ENCODE peak calls at places on chromosomes 3 and 15, in six cellular contexts. One of them, this sample, is unnamed.

GRCh38 chr3:158725348-158725966 is 6.8 kb downstream of the RARRES1 start:
- DNase-seq in small intestine: peak; percentile 54
- DNase-seq in central memory CD8-positive, alpha-beta T cell: no peak
- DNase-seq in substantia nigra: no peak
- DNase-seq in stimulated activated CD8-positive, alpha-beta memory T cell treated with anti-CD3 and anti-CD28 coated beads, Interleukin-12 subunit alpha, Interleukin-12 subunit beta, amount 100 ng/mL, for 1 hour: no peak
- DNase-seq in HCT116: no peak
- DNase-seq in this sample: no peak

GRCh38 chr3:46662771-46663551 is 30.5 kb downstream of the ALS2CL start:
- DNase-seq in small intestine: no peak
- DNase-seq in central memory CD8-positive, alpha-beta T cell: no peak
- DNase-seq in substantia nigra: no peak
- DNase-seq in stimulated activated CD8-positive, alpha-beta memory T cell treated with anti-CD3 and anti-CD28 coated beads, Interleukin-12 subunit alpha, Interleukin-12 subunit beta, amount 100 ng/mL, for 1 hour: no peak
- DNase-seq in HCT116: no peak
- DNase-seq in this sample: peak; percentile 81

GRCh38 chr3:1774597-1774996 is 324.1 kb upstream of the CNTN4 start:
- DNase-seq in small intestine: no peak
- DNase-seq in central memory CD8-positive, alpha-beta T cell: no peak
- DNase-seq in substantia nigra: no peak
- DNase-seq in stimulated activated CD8-positive, alpha-beta memory T cell treated with anti-CD3 and anti-CD28 coated beads, Interleukin-12 subunit alpha, Interleukin-12 subunit beta, amount 100 ng/mL, for 1 hour: no peak
- DNase-seq in HCT116: no peak
- DNase-seq in this sample: no peak

GRCh38 chr15:71931261-71931660 is 120.9 kb downstream of the NR2E3 start:
- DNase-seq in small intestine: no peak
- DNase-seq in central memory CD8-positive, alpha-beta T cell: no peak
- DNase-seq in substantia nigra: no peak
- DNase-seq in stimulated activated CD8-positive, alpha-beta memory T cell treated with anti-CD3 and anti-CD28 coated beads, Interleukin-12 subunit alpha, Interleukin-12 subunit beta, amount 100 ng/mL, for 1 hour: no peak
- DNase-seq in HCT116: no peak
- DNase-seq in this sample: no peak

GRCh38 chr15:29268706-29269484 is 727 bp downstream of the NSMCE3 start:
- DNase-seq in small intestine: peak; percentile 49
- DNase-seq in central memory CD8-positive, alpha-beta T cell: peak; percentile 52
- DNase-seq in substantia nigra: no peak
- DNase-seq in stimulated activated CD8-positive, alpha-beta memory T cell treated with anti-CD3 and anti-CD28 coated beads, Interleukin-12 subunit alpha, Interleukin-12 subunit beta, amount 100 ng/mL, for 1 hour: peak; percentile 21
- DNase-seq in HCT116: no peak
- DNase-seq in this sample: no peak

GRCh38 chr15:88388702-88389101 is 78.5 kb downstream of the MRPL46 start:
- DNase-seq in small intestine: no peak
- DNase-seq in central memory CD8-positive, alpha-beta T cell: no peak
- DNase-seq in substantia nigra: no peak
- DNase-seq in stimulated activated CD8-positive, alpha-beta memory T cell treated with anti-CD3 and anti-CD28 coated beads, Interleukin-12 subunit alpha, Interleukin-12 subunit beta, amount 100 ng/mL, for 1 hour: no peak
- DNase-seq in HCT116: no peak
- DNase-seq in this sample: no peak

GRCh38 chr15:78347586-78348543 is 7.7 kb downstream of the CRABP1 start:
- DNase-seq in small intestine: no peak
- DNase-seq in central memory CD8-positive, alpha-beta T cell: no peak
- DNase-seq in substantia nigra: no peak
- DNase-seq in stimulated activated CD8-positive, alpha-beta memory T cell treated with anti-CD3 and anti-CD28 coated beads, Interleukin-12 subunit alpha, Interleukin-12 subunit beta, amount 100 ng/mL, for 1 hour: no peak
- DNase-seq in HCT116: no peak
- DNase-seq in this sample: no peak

GRCh38 chr3:23987376-23987775 is 42.3 kb downstream of the NR1D2 start:
- DNase-seq in small intestine: no peak
- DNase-seq in central memory CD8-positive, alpha-beta T cell: no peak
- DNase-seq in substantia nigra: no peak
- DNase-seq in stimulated activated CD8-positive, alpha-beta memory T cell treated with anti-CD3 and anti-CD28 coated beads, Interleukin-12 subunit alpha, Interleukin-12 subunit beta, amount 100 ng/mL, for 1 hour: no peak
- DNase-seq in HCT116: no peak
- DNase-seq in this sample: no peak

GRCh38 chr3:178260887-178261286 is 275.3 kb upstream of the KCNMB2 start:
- DNase-seq in small intestine: peak; percentile 8
- DNase-seq in central memory CD8-positive, alpha-beta T cell: no peak
- DNase-seq in substantia nigra: no peak
- DNase-seq in stimulated activated CD8-positive, alpha-beta memory T cell treated with anti-CD3 and anti-CD28 coated beads, Interleukin-12 subunit alpha, Interleukin-12 subunit beta, amount 100 ng/mL, for 1 hour: no peak
- DNase-seq in HCT116: no peak
- DNase-seq in this sample: no peak

GRCh38 chr3:14549256-14549931 is 9.3 kb upstream of the GRIP2 start:
- DNase-seq in small intestine: peak; percentile 25
- DNase-seq in central memory CD8-positive, alpha-beta T cell: no peak
- DNase-seq in substantia nigra: no peak
- DNase-seq in stimulated activated CD8-positive, alpha-beta memory T cell treated with anti-CD3 and anti-CD28 coated beads, Interleukin-12 subunit alpha, Interleukin-12 subunit beta, amount 100 ng/mL, for 1 hour: no peak
- DNase-seq in HCT116: peak; percentile 15
- DNase-seq in this sample: no peak

GRCh38 chr15:74393423-74393822 is 26.0 kb upstream of the CYP11A1 start:
- DNase-seq in small intestine: no peak
- DNase-seq in central memory CD8-positive, alpha-beta T cell: no peak
- DNase-seq in substantia nigra: no peak
- DNase-seq in stimulated activated CD8-positive, alpha-beta memory T cell treated with anti-CD3 and anti-CD28 coated beads, Interleukin-12 subunit alpha, Interleukin-12 subunit beta, amount 100 ng/mL, for 1 hour: no peak
- DNase-seq in HCT116: no peak
- DNase-seq in this sample: no peak

GRCh38 chr3:23203651-23204111 is 554 bp downstream of the UBE2E2 start:
- DNase-seq in small intestine: peak; percentile 13
- DNase-seq in central memory CD8-positive, alpha-beta T cell: no peak
- DNase-seq in substantia nigra: no peak
- DNase-seq in stimulated activated CD8-positive, alpha-beta memory T cell treated with anti-CD3 and anti-CD28 coated beads, Interleukin-12 subunit alpha, Interleukin-12 subunit beta, amount 100 ng/mL, for 1 hour: no peak
- DNase-seq in HCT116: no peak
- DNase-seq in this sample: no peak

GRCh38 chr15:93196136-93196670 is 107.2 kb upstream of the RGMA start:
- DNase-seq in small intestine: no peak
- DNase-seq in central memory CD8-positive, alpha-beta T cell: no peak
- DNase-seq in substantia nigra: no peak
- DNase-seq in stimulated activated CD8-positive, alpha-beta memory T cell treated with anti-CD3 and anti-CD28 coated beads, Interleukin-12 subunit alpha, Interleukin-12 subunit beta, amount 100 ng/mL, for 1 hour: no peak
- DNase-seq in HCT116: no peak
- DNase-seq in this sample: no peak

GRCh38 chr3:39147711-39148115 is 5.7 kb downstream of the CSRNP1 start:
- DNase-seq in small intestine: peak; percentile 45
- DNase-seq in central memory CD8-positive, alpha-beta T cell: no peak
- DNase-seq in substantia nigra: no peak
- DNase-seq in stimulated activated CD8-positive, alpha-beta memory T cell treated with anti-CD3 and anti-CD28 coated beads, Interleukin-12 subunit alpha, Interleukin-12 subunit beta, amount 100 ng/mL, for 1 hour: no peak
- DNase-seq in HCT116: no peak
- DNase-seq in this sample: no peak

GRCh38 chr3:4805662-4806061 is 173.6 kb upstream of the BHLHE40 start:
- DNase-seq in small intestine: no peak
- DNase-seq in central memory CD8-positive, alpha-beta T cell: no peak
- DNase-seq in substantia nigra: no peak
- DNase-seq in stimulated activated CD8-positive, alpha-beta memory T cell treated with anti-CD3 and anti-CD28 coated beads, Interleukin-12 subunit alpha, Interleukin-12 subunit beta, amount 100 ng/mL, for 1 hour: no peak
- DNase-seq in HCT116: no peak
- DNase-seq in this sample: no peak

GRCh38 chr3:156036258-156037053 is 83.9 kb upstream of the KCNAB1 start:
- DNase-seq in small intestine: no peak
- DNase-seq in central memory CD8-positive, alpha-beta T cell: no peak
- DNase-seq in substantia nigra: no peak
- DNase-seq in stimulated activated CD8-positive, alpha-beta memory T cell treated with anti-CD3 and anti-CD28 coated beads, Interleukin-12 subunit alpha, Interleukin-12 subunit beta, amount 100 ng/mL, for 1 hour: no peak
- DNase-seq in HCT116: no peak
- DNase-seq in this sample: no peak

GRCh38 chr15:100707229-100707628 is 104.8 kb downstream of the ASB7 start:
- DNase-seq in small intestine: no peak
- DNase-seq in central memory CD8-positive, alpha-beta T cell: no peak
- DNase-seq in substantia nigra: no peak
- DNase-seq in stimulated activated CD8-positive, alpha-beta memory T cell treated with anti-CD3 and anti-CD28 coated beads, Interleukin-12 subunit alpha, Interleukin-12 subunit beta, amount 100 ng/mL, for 1 hour: no peak
- DNase-seq in HCT116: no peak
- DNase-seq in this sample: no peak

GRCh38 chr15:58771621-58772235 is 626 bp downstream of the MINDY2 start:
- DNase-seq in small intestine: peak; percentile 56
- DNase-seq in central memory CD8-positive, alpha-beta T cell: no peak
- DNase-seq in substantia nigra: peak; percentile 52
- DNase-seq in stimulated activated CD8-positive, alpha-beta memory T cell treated with anti-CD3 and anti-CD28 coated beads, Interleukin-12 subunit alpha, Interleukin-12 subunit beta, amount 100 ng/mL, for 1 hour: no peak
- DNase-seq in HCT116: no peak
- DNase-seq in this sample: peak; percentile 68

GRCh38 chr3:50345586-50345985 is at the start of gene ZMYND10:
- DNase-seq in small intestine: peak; percentile 40
- DNase-seq in central memory CD8-positive, alpha-beta T cell: peak; percentile 53
- DNase-seq in substantia nigra: no peak
- DNase-seq in stimulated activated CD8-positive, alpha-beta memory T cell treated with anti-CD3 and anti-CD28 coated beads, Interleukin-12 subunit alpha, Interleukin-12 subunit beta, amount 100 ng/mL, for 1 hour: peak; percentile 56
- DNase-seq in HCT116: no peak
- DNase-seq in this sample: peak; percentile 14

GRCh38 chr3:42264399-42265058 is 1.5 kb downstream of the CCK start:
- DNase-seq in small intestine: peak; percentile 37
- DNase-seq in central memory CD8-positive, alpha-beta T cell: no peak
- DNase-seq in substantia nigra: no peak
- DNase-seq in stimulated activated CD8-positive, alpha-beta memory T cell treated with anti-CD3 and anti-CD28 coated beads, Interleukin-12 subunit alpha, Interleukin-12 subunit beta, amount 100 ng/mL, for 1 hour: no peak
- DNase-seq in HCT116: no peak
- DNase-seq in this sample: peak; percentile 81

GRCh38 chr15:29037997-29038700 is 152.4 kb downstream of the APBA2 start:
- DNase-seq in small intestine: no peak
- DNase-seq in central memory CD8-positive, alpha-beta T cell: no peak
- DNase-seq in substantia nigra: no peak
- DNase-seq in stimulated activated CD8-positive, alpha-beta memory T cell treated with anti-CD3 and anti-CD28 coated beads, Interleukin-12 subunit alpha, Interleukin-12 subunit beta, amount 100 ng/mL, for 1 hour: no peak
- DNase-seq in HCT116: no peak
- DNase-seq in this sample: no peak

GRCh38 chr3:40120816-40121215 is 188.7 kb upstream of the EIF1B start:
- DNase-seq in small intestine: no peak
- DNase-seq in central memory CD8-positive, alpha-beta T cell: no peak
- DNase-seq in substantia nigra: no peak
- DNase-seq in stimulated activated CD8-positive, alpha-beta memory T cell treated with anti-CD3 and anti-CD28 coated beads, Interleukin-12 subunit alpha, Interleukin-12 subunit beta, amount 100 ng/mL, for 1 hour: no peak
- DNase-seq in HCT116: no peak
- DNase-seq in this sample: no peak

GRCh38 chr3:116179091-116179490 is 266.2 kb downstream of the LSAMP start:
- DNase-seq in small intestine: no peak
- DNase-seq in central memory CD8-positive, alpha-beta T cell: no peak
- DNase-seq in substantia nigra: no peak
- DNase-seq in stimulated activated CD8-positive, alpha-beta memory T cell treated with anti-CD3 and anti-CD28 coated beads, Interleukin-12 subunit alpha, Interleukin-12 subunit beta, amount 100 ng/mL, for 1 hour: no peak
- DNase-seq in HCT116: no peak
- DNase-seq in this sample: no peak